ENCODE peak calls at places on chromosomes 2 and 18, in eight cellular contexts. E is left lung, Q is uterus, Z is brain microvascular endothelial cell, S is natural killer cell, U is thoracic aorta, O is AG04450, C is body of pancreas. R is an unnamed sample.

GRCh38 chr2:9799011-9799596 is 44.2 kb upstream of the TAF1B start:
- DNase-seq in E (peak), Q (no peak), Z (no peak), S (no peak), U (no peak), O (no peak), C (peak), R (no peak)

GRCh38 chr18:70705831-70706416 is 417.1 kb downstream of the SOCS6 start:
- DNase-seq in E (no peak), Q (no peak), Z (no peak), S (no peak), U (no peak), O (no peak), C (no peak), R (no peak)

GRCh38 chr2:46167924-46168323 is 129.3 kb upstream of the EPAS1 start:
- DNase-seq in E (no peak), Q (no peak), Z (no peak), S (no peak), U (no peak), O (no peak), C (no peak), R (no peak)

GRCh38 chr2:223701761-223702160 is 99.6 kb upstream of the SCG2 start:
- DNase-seq in E (no peak), Q (no peak), Z (no peak), S (no peak), U (no peak), O (no peak), C (no peak), R (no peak)

GRCh38 chr18:56517181-56517580 is 121.2 kb downstream of the TXNL1 start:
- DNase-seq in E (no peak), Q (no peak), Z (no peak), S (no peak), U (no peak), O (no peak), C (no peak), R (no peak)

GRCh38 chr2:890791-891190 is 59.9 kb upstream of the SNTG2 start:
- DNase-seq in E (no peak), Q (no peak), Z (no peak), S (no peak), U (no peak), O (no peak), C (no peak), R (no peak)

GRCh38 chr2:24024018-24024417 is 14.1 kb downstream of the MFSD2B start:
- DNase-seq in E (no peak), Q (no peak), Z (peak), S (no peak), U (no peak), O (no peak), C (no peak), R (no peak)

GRCh38 chr2:8573234-8573941 is 108.5 kb upstream of the ID2 start:
- DNase-seq in E (no peak), Q (no peak), Z (no peak), S (no peak), U (no peak), O (no peak), C (no peak), R (no peak)

GRCh38 chr2:100919316-100919715 is 82.8 kb upstream of the RPL31 start:
- DNase-seq in E (no peak), Q (no peak), Z (no peak), S (no peak), U (no peak), O (no peak), C (no peak), R (no peak)

GRCh38 chr2:9336209-9336533 is 87.2 kb downstream of the ITGB1BP1 start:
- DNase-seq in E (no peak), Q (no peak), Z (peak), S (no peak), U (no peak), O (no peak), C (no peak), R (no peak)

GRCh38 chr2:201484805-201485204 is 33.3 kb downstream of the STRADB start:
- DNase-seq in E (no peak), Q (no peak), Z (no peak), S (no peak), U (no peak), O (no peak), C (no peak), R (no peak)

GRCh38 chr2:202790676-202791075 is 80.9 kb downstream of the ICA1L start:
- DNase-seq in E (no peak), Q (no peak), Z (no peak), S (no peak), U (no peak), O (no peak), C (no peak), R (no peak)

GRCh38 chr2:164739966-164740365 is 101.7 kb downstream of the COBLL1 start:
- DNase-seq in E (no peak), Q (no peak), Z (peak), S (no peak), U (no peak), O (no peak), C (no peak), R (no peak)

GRCh38 chr2:234678721-234679120 is 181.8 kb upstream of the ARL4C start:
- DNase-seq in E (no peak), Q (no peak), Z (peak), S (no peak), U (no peak), O (no peak), C (no peak), R (no peak)

GRCh38 chr2:11215407-11215806 is 60.1 kb downstream of the SLC66A3 start:
- DNase-seq in E (no peak), Q (no peak), Z (no peak), S (no peak), U (no peak), O (no peak), C (no peak), R (no peak)

GRCh38 chr2:86185517-86186212 is 9.6 kb downstream of the IMMT start:
- DNase-seq in E (no peak), Q (no peak), Z (no peak), S (no peak), U (no peak), O (no peak), C (no peak), R (no peak)

GRCh38 chr2:47208852-47209606 is 53.9 kb upstream of the STPG4 start:
- DNase-seq in E (no peak), Q (no peak), Z (peak), S (no peak), U (no peak), O (no peak), C (no peak), R (no peak)

GRCh38 chr18:28003451-28003850 is 173.5 kb downstream of the CDH2 start:
- DNase-seq in E (no peak), Q (no peak), Z (peak), S (no peak), U (no peak), O (peak), C (no peak), R (no peak)

GRCh38 chr2:29033172-29033571 is 41.2 kb downstream of the PCARE start:
- DNase-seq in E (no peak), Q (no peak), Z (no peak), S (no peak), U (no peak), O (no peak), C (no peak), R (no peak)

GRCh38 chr18:68354176-68354575 is 360.7 kb downstream of the TMX3 start:
- DNase-seq in E (no peak), Q (no peak), Z (no peak), S (no peak), U (no peak), O (no peak), C (no peak), R (no peak)

GRCh38 chr2:240965296-240965904 is 33.0 kb upstream of the SNED1 start:
- DNase-seq in E (peak), Q (no peak), Z (no peak), S (no peak), U (no peak), O (no peak), C (peak), R (no peak)

GRCh38 chr2:30373881-30374302 is 73.2 kb upstream of the LCLAT1 start:
- DNase-seq in E (no peak), Q (no peak), Z (peak), S (no peak), U (no peak), O (no peak), C (no peak), R (no peak)

GRCh38 chr2:145743016-145743415 is 1223.1 kb upstream of the ZEB2 start:
- DNase-seq in E (no peak), Q (no peak), Z (peak), S (no peak), U (no peak), O (no peak), C (no peak), R (no peak)

GRCh38 chr2:119301413-119301812 is 65.2 kb downstream of the C2orf76 start:
- DNase-seq in E (no peak), Q (no peak), Z (peak), S (no peak), U (no peak), O (no peak), C (no peak), R (no peak)

GRCh38 chr18:42784612-42785011 is 330.9 kb downstream of the RIT2 start:
- DNase-seq in E (no peak), Q (no peak), Z (no peak), S (no peak), U (no peak), O (no peak), C (no peak), R (no peak)

GRCh38 chr2:56680971-56681631 is 497.3 kb downstream of the CCDC85A start:
- DNase-seq in E (no peak), Q (no peak), Z (peak), S (no peak), U (no peak), O (no peak), C (no peak), R (no peak)

GRCh38 chr2:120472891-120473309 is 127.0 kb downstream of the INHBB start:
- DNase-seq in E (no peak), Q (no peak), Z (no peak), S (no peak), U (no peak), O (no peak), C (no peak), R (no peak)

GRCh38 chr18:3281456-3282400 is 19.8 kb downstream of the MYL12B start:
- DNase-seq in E (no peak), Q (no peak), Z (no peak), S (no peak), U (no peak), O (no peak), C (no peak), R (no peak)

GRCh38 chr2:176636376-176636775 is 367.1 kb downstream of the MTX2 start:
- DNase-seq in E (no peak), Q (no peak), Z (no peak), S (no peak), U (no peak), O (no peak), C (no peak), R (no peak)

GRCh38 chr18:36333418-36333817 is 35.9 kb downstream of the FHOD3 start:
- DNase-seq in E (no peak), Q (no peak), Z (no peak), S (no peak), U (no peak), O (peak), C (no peak), R (no peak)

GRCh38 chr2:164430166-164430783 is 191.0 kb downstream of the GRB14 start:
- DNase-seq in E (no peak), Q (no peak), Z (peak), S (no peak), U (no peak), O (peak), C (peak), R (no peak)

GRCh38 chr18:26458526-26459232 is 89.7 kb downstream of the KCTD1 start:
- DNase-seq in E (no peak), Q (no peak), Z (peak), S (no peak), U (no peak), O (no peak), C (no peak), R (no peak)

GRCh38 chr18:31103423-31103822 is 1.2 kb upstream of the DSC2 start:
- DNase-seq in E (no peak), Q (no peak), Z (no peak), S (no peak), U (no peak), O (no peak), C (no peak), R (no peak)

GRCh38 chr2:17573085-17573805 is 32.7 kb downstream of the VSNL1 start:
- DNase-seq in E (no peak), Q (no peak), Z (no peak), S (no peak), U (no peak), O (no peak), C (no peak), R (no peak)
- TF ChIP-seq CTCF in E (no peak), Q (peak), Z (peak), S (no peak), U (no peak), O (peak), C (peak), R (no peak)

GRCh38 chr2:70785137-70785911 is 5.1 kb downstream of the FIGLA start:
- DNase-seq in E (no peak), Q (no peak), Z (peak), S (peak), U (no peak), O (no peak), C (no peak), R (no peak)
- TF ChIP-seq CTCF in E (peak), Q (no peak), Z (peak), S (peak), U (no peak), O (no peak), C (peak), R (no peak)

GRCh38 chr2:104758199-104758620 is 95.7 kb upstream of the POU3F3 start:
- DNase-seq in E (no peak), Q (no peak), Z (peak), S (no peak), U (no peak), O (no peak), C (no peak), R (no peak)
- TF ChIP-seq CTCF in E (no peak), Q (no peak), Z (no peak), S (no peak), U (no peak), O (no peak), C (no peak), R (no peak)

GRCh38 chr2:162521871-162522655 is 178.1 kb downstream of the GCA start:
- DNase-seq in E (no peak), Q (no peak), Z (no peak), S (no peak), U (no peak), O (no peak), C (no peak), R (no peak)

GRCh38 chr2:162524849-162525248 is 180.9 kb downstream of the GCA start:
- DNase-seq in E (no peak), Q (no peak), Z (no peak), S (no peak), U (no peak), O (no peak), C (no peak), R (no peak)

GRCh38 chr2:162520959-162521358 is 177.0 kb downstream of the GCA start:
- DNase-seq in E (no peak), Q (no peak), Z (no peak), S (no peak), U (no peak), O (no peak), C (no peak), R (no peak)

GRCh38 chr2:162518894-162519293 is 175.0 kb downstream of the GCA start:
- DNase-seq in E (no peak), Q (no peak), Z (no peak), S (no peak), U (no peak), O (no peak), C (no peak), R (no peak)

GRCh38 chr2:162524192-162524591 is 180.3 kb downstream of the GCA start:
- DNase-seq in E (no peak), Q (no peak), Z (no peak), S (no peak), U (no peak), O (no peak), C (peak), R (no peak)
- TF ChIP-seq CTCF in E (no peak), Q (no peak), Z (no peak), S (no peak), U (no peak), O (no peak), C (peak), R (no peak)

GRCh38 chr2:217713395-217714267 is 289.2 kb downstream of the TNS1 start:
- DNase-seq in E (peak), Q (peak), Z (peak), S (peak), U (peak), O (peak), C (peak), R (peak)
- TF ChIP-seq CTCF in E (peak), Q (peak), Z (peak), S (peak), U (peak), O (peak), C (peak), R (no peak)

DNA sequence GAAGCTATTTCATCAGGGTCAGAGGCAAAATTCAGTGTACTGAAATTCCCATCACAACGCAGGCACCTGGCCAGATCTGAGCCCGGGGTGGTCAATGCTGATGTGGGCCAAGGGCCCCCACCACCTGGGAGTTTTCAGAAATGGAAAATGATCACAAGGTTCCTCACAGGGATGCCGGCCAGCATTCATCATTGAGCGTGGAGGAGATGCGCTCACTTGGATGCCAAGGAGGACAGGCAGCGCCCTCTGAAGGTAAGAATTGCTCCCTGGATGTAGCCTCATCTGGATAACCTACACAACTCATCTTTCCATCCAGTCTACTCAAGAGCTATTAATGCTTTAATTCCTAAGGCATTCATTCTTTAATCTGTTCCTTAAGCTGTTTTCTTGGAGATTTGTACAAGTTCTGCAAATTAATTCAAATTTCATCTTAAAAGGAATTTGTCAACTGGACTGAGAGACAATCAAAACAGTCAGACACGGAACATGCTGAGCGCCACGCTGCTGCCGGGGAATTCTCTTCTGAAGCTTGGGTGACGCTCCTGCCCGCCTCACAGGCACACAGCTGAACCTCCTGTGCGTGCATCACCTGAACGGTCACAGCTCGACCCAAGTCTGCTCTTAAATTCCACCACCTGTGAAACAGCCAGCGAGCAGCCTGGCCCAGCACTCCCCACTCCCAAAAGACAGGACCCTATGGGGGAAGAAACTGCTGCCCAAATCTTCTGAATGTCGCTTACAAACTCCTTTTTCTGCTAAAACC is 206.7 kb downstream of the HDAC4 start:
- DNase-seq in E (peak), Q (peak), Z (no peak), S (peak), U (no peak), O (no peak), C (peak), R (no peak)
- TF ChIP-seq CTCF in E (no peak), Q (peak), Z (peak), S (no peak), U (no peak), O (no peak), C (no peak), R (no peak)

DNA sequence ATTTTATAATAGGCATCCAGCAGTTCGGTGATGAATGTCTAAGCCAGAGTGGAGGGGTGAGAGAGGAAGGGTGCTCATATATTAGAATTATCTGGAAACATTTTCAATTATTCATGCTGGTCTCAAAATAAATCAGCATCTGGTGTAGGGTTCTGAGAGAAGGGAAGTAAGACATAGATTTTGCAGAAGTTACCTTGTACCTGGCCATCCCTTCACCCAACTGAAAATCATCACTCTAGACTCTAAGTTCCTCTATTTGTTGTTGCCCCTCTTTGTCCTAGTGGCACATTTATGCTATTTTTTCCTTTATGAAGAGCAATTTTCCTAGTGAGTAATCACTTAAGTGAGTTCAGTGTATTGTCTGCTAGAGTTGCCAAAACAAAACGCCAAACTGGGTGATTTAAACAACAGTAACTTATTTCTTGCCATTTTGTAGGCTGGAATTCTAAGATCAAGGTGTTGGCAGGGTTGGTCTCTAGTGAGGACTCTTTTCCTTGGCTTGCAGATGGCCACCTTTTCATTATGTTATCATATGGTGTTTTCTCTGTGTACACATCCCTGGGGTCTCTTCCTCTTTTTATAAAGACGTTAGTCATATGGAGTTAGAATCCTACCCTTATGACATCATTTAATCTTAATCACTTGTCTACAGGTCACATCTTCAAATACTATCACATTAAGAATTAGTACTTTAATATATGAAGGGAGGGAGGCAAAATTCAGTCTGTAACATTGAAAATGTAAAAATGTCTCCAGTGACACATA is 129.9 kb upstream of the KLHL14 start:
- DNase-seq in E (no peak), Q (no peak), Z (no peak), S (no peak), U (no peak), O (no peak), C (no peak), R (no peak)
- TF ChIP-seq CTCF in E (no peak), Q (no peak), Z (no peak), S (no peak), U (no peak), O (no peak), C (no peak), R (no peak)

GRCh38 chr2:20674974-20675679 is 8.2 kb downstream of the GDF7 start:
- DNase-seq in E (peak), Q (peak), Z (peak), S (no peak), U (peak), O (peak), C (no peak), R (no peak)
- TF ChIP-seq CTCF in E (no peak), Q (no peak), Z (no peak), S (no peak), U (no peak), O (no peak), C (no peak), R (no peak)

R was measured in activated B cell treated with CpG ODN at 0.5 μM for 24 hours.